ENCODE peak calls at places on chromosome X, in seven cellular contexts. E is SK-N-SH, B is HepG2, F is HCT116, M is K562, P is H1, O is GM12878. V is an unnamed sample.

GRCh38 chrX:19728915-19729314 is 158.5 kb downstream of the SH3KBP1 start:
- DNase-seq in E (no peak), M (no peak), F (no peak), P (no peak), O (no peak), B (no peak), V (no peak)

GRCh38 chrX:153520286-153520917 is 3.0 kb downstream of the ATP2B3 start:
- DNase-seq in B (no peak), E (no peak), O (no peak), M (no peak), F (no peak), P (no peak), V (no peak)

GRCh38 chrX:17007134-17007768 is 60.8 kb downstream of the REPS2 start:
- DNase-seq in M (peak; percentile 8), P (no peak), O (no peak), B (peak; percentile 4), E (peak; percentile 36), F (no peak), V (no peak)

GRCh38 chrX:73767017-73767416 is 204.0 kb downstream of the CHIC1 start:
- DNase-seq in E (no peak), O (no peak), F (no peak), P (no peak), M (no peak), B (no peak), V (no peak)

GRCh38 chrX:40468033-40468979 is 112.5 kb upstream of the ATP6AP2 start:
- DNase-seq in P (no peak), M (peak; percentile 54), O (peak; percentile 47), E (peak; percentile 38), B (peak; percentile 86), F (peak; percentile 47), V (peak; percentile 93)

GRCh38 chrX:77652095-77652494 is 133.9 kb downstream of the ATRX start:
- DNase-seq in O (no peak), E (no peak), P (no peak), M (no peak), F (no peak), B (no peak), V (no peak)

GRCh38 chrX:6679988-6680387 is 145.1 kb upstream of the VCX3A start:
- DNase-seq in P (no peak), O (no peak), F (no peak), M (no peak), E (no peak), B (no peak), V (no peak)

GRCh38 chrX:56733459-56734046 is 4.5 kb downstream of the NBDY start:
- DNase-seq in E (peak; percentile 41), O (no peak), P (peak; percentile 44), B (peak; percentile 17), M (peak; percentile 15), F (no peak), V (peak; percentile 74)

GRCh38 chrX:129144172-129145038 is 378.9 kb downstream of the SMARCA1 start:
- DNase-seq in M (no peak), E (no peak), B (peak; percentile 94), F (no peak), P (no peak), O (no peak), V (no peak)

GRCh38 chrX:20362268-20363002 is 95.7 kb upstream of the RPS6KA3 start:
- DNase-seq in F (no peak), P (no peak), E (no peak), M (no peak), B (peak; percentile 93), O (no peak), V (no peak)

GRCh38 chrX:140123446-140123845 is 158.1 kb upstream of the CXorf66 start:
- DNase-seq in P (peak; percentile 50), B (no peak), F (no peak), M (no peak), O (no peak), E (no peak), V (no peak)

GRCh38 chrX:7201481-7201880 is 53.5 kb upstream of the PUDP start:
- DNase-seq in M (no peak), E (no peak), P (no peak), F (no peak), B (no peak), O (no peak), V (no peak)

GRCh38 chrX:101208152-101208905 is 11.3 kb upstream of the DRP2 start:
- DNase-seq in F (no peak), B (peak; percentile 4), O (peak; percentile 9), E (no peak), M (no peak), P (no peak), V (peak; percentile 0)

GRCh38 chrX:153750126-153750774 is 13.8 kb upstream of the PLXNB3 start:
- DNase-seq in B (peak; percentile 35), E (no peak), M (no peak), F (no peak), P (no peak), O (no peak), V (no peak)

GRCh38 chrX:155143959-155144548 is 72.2 kb upstream of the VBP1 start:
- DNase-seq in M (no peak), F (no peak), B (no peak), O (no peak), E (no peak), P (no peak), V (no peak)

GRCh38 chrX:46686003-46686645 is 72.8 kb downstream of the SLC9A7 start:
- DNase-seq in P (no peak), F (peak; percentile 12), M (peak; percentile 50), B (peak; percentile 11), O (no peak), E (peak; percentile 41), V (peak; percentile 42)

GRCh38 chrX:44748014-44748413 is 95.8 kb upstream of the DUSP21 start:
- DNase-seq in P (no peak), M (no peak), B (no peak), F (no peak), E (peak; percentile 40), O (no peak), V (no peak)

GRCh38 chrX:120213438-120214265 is 37.0 kb upstream of the ZBTB33 start:
- DNase-seq in B (peak; percentile 35), M (peak; percentile 53), F (peak; percentile 31), P (peak; percentile 72), E (peak; percentile 66), O (peak; percentile 36), V (peak; percentile 8)
- TF ChIP-seq JUND in B (no peak), M (no peak), F (no peak), P (no peak), E (no peak), O (no peak), V (no peak)

DNA sequence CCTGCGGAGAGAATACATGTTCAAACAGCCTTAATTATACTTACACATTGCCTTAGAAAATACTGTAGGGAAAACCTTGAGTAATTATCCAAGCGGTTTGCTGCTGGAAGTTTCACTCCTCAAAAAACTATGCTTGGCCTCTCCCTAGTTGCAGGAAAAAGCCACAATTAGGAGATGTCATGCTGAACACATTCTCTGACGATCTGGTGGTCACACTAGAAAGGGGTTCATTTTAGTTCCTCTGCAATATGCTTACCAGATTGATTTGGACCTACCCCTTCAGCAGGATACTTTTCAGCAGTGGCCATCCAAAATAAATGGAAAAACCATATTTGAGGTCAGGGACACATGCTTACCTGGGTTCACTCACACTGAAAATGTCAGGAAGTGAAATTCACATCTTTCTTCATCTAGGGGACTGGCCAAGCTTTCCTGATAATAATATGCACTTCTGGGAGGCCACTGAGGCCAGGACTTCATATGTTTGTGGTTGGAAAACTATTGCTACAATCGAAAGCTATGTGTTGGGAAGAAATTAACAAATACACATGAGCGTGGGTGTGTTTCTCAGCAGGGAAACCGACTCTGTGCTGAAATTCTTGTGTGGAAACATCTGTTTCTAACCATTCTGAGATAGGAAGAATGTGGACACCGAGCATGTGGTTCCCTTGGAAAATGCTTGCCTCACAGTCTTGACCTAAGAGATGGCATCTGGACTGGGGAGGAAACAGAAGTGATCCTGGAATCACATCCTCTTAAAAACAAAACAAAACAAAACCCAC is 68.8 kb downstream of the ATXN3L start:
- DNase-seq in B (no peak), M (peak; percentile 26), F (no peak), E (no peak), O (no peak), P (no peak), V (no peak)
- TF ChIP-seq JUND in B (no peak), M (no peak), F (no peak), E (no peak), O (no peak), P (no peak), V (no peak)

GRCh38 chrX:355329-356050 is 31.2 kb downstream of the PPP2R3B start:
- DNase-seq in F (no peak), M (no peak), B (no peak), E (no peak), O (peak; percentile 3), P (no peak), V (no peak)

GRCh38 chrX:357035-357692 is 29.5 kb downstream of the PPP2R3B start:
- DNase-seq in E (no peak), M (no peak), B (no peak), O (no peak), F (no peak), P (no peak), V (no peak)

GRCh38 chrX:357693-358471 is 28.8 kb downstream of the PPP2R3B start:
- DNase-seq in F (no peak), B (no peak), O (no peak), P (no peak), M (no peak), E (no peak), V (no peak)

GRCh38 chrX:358651-359143 is 28.0 kb downstream of the PPP2R3B start:
- DNase-seq in B (no peak), F (no peak), O (no peak), M (no peak), E (no peak), P (no peak), V (no peak)

DNA sequence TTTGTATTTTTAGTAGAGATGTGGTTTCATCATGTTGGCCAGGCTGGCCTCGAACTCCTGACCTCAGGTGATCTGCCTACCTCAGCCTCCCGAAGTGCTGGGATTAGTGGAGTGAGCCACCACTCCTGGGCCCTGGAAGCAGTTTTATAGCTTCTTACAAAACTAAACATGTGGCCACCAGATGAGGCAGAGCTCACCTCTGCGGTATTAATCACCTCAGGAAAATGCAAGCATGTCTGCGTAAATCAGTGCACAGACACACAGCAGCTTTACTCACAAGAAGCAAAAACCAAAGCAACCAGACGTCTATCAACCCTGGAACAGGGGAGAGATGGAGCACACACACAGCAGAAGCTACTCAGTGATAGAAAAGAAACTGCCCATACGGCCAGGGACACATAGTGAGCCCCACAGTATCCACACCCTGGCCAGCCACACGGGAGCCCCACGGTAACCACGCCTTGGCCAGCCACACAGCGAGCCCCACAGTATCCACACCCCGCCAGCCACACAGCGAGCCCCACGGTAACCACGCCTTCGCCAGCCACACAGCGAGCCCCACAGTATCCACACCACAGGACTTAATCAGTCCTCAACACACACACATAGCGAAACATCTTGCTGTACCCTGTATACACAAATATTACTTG is 30.2 kb downstream of the PPP2R3B start:
- DNase-seq in B (no peak), E (no peak), O (no peak), M (no peak), P (no peak), F (no peak), V (no peak)
- TF ChIP-seq JUND in B (no peak), E (no peak), O (no peak), M (no peak), P (no peak), F (no peak), V (no peak)

DNA sequence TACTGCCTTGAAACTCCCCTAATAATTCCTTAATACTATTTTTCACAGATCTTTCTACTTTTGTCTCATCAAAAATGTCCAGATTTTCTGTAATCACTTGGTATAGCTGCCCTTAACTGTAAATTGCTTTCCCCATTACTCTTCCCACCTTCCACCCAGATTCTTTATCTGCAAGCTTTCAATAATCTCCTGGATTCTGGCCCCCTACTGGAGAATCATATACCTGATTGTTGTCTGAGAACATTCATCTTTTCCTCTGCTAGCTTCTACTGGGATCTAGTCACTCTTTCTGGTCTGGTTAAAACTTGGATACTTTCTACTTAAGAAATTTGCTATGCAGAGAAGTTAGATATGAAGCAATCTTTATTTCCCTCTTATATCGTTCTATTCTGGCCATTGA is 552.6 kb downstream of the PCDH19 start:
- DNase-seq in P (no peak), B (no peak), O (no peak), E (peak; percentile 1), F (no peak), M (no peak), V (no peak)
- TF ChIP-seq JUND in P (no peak), B (no peak), O (no peak), E (no peak), F (no peak), M (no peak), V (no peak)

V was measured in T47D.